ENCODE peak calls at places on chromosomes 4 and X, in four cellular contexts. K is astrocyte, J is type B pancreatic cell, C is left colon. O is an unnamed sample.

GRCh38 chrX:20265726-20266681 is 705 bp downstream of the RPS6KA3 start:
- DNase-seq in K (no peak), J (no peak), C (no peak), O (peak; percentile 38)

GRCh38 chr4:8240211-8241041 is 29.1 kb upstream of the HTRA3 start:
- DNase-seq in K (no peak), J (no peak), C (no peak), O (no peak)

GRCh38 chrX:2488621-2489285 is 12.0 kb downstream of the DHRSX start:
- DNase-seq in K (no peak), J (no peak), C (no peak), O (no peak)

GRCh38 chr4:87559090-87559837 is 30.1 kb upstream of the SPARCL1 start:
- DNase-seq in K (no peak), J (no peak), C (no peak), O (peak; percentile 83)

GRCh38 chr4:8308856-8309771 is 39.6 kb downstream of the HTRA3 start:
- DNase-seq in K (no peak), J (no peak), C (peak; percentile 40), O (no peak)

GRCh38 chr4:17814140-17814539 is 3.4 kb downstream of the NCAPG start:
- DNase-seq in K (peak; percentile 65), J (no peak), C (no peak), O (no peak)

GRCh38 chr4:155906554-155907247 is 3.2 kb downstream of the TDO2 start:
- DNase-seq in K (peak; percentile 97), J (no peak), C (no peak), O (no peak)

GRCh38 chr4:57020467-57021101 is 41.9 kb downstream of the POLR2B start:
- DNase-seq in K (peak; percentile 86), J (no peak), C (no peak), O (no peak)

GRCh38 chr4:159508917-159509500 is 406.1 kb downstream of the RAPGEF2 start:
- DNase-seq in K (peak; percentile 82), J (no peak), C (no peak), O (no peak)

GRCh38 chr4:145779319-145779801 is 99.4 kb downstream of the C4orf51 start:
- DNase-seq in K (peak; percentile 70), J (no peak), C (no peak), O (no peak)

GRCh38 chr4:41212221-41213203 is 1.8 kb downstream of the APBB2 start:
- DNase-seq in K (peak; percentile 59), J (no peak), C (peak; percentile 65), O (peak; percentile 80)

GRCh38 chrX:9538544-9539045 is 73.7 kb downstream of the TBL1X start:
- DNase-seq in K (no peak), J (no peak), C (peak; percentile 30), O (no peak)

GRCh38 chrX:103536732-103537131 is 17.4 kb upstream of the RAB40A start:
- DNase-seq in K (no peak), J (no peak), C (no peak), O (no peak)

GRCh38 chrX:30577362-30577961 is at the start of gene TASL:
- DNase-seq in K (no peak), J (no peak), C (no peak), O (peak; percentile 92)

GRCh38 chrX:12489341-12489740 is 301.9 kb upstream of the PRPS2 start:
- DNase-seq in K (no peak), J (no peak), C (no peak), O (no peak)

GRCh38 chr4:77538144-77538543 is 67.5 kb upstream of the CXCL13 start:
- DNase-seq in K (peak; percentile 71), J (no peak), C (no peak), O (no peak)

GRCh38 chrX:72297953-72298730 is 7.6 kb downstream of the CITED1 start:
- DNase-seq in K (no peak), J (no peak), C (no peak), O (peak; percentile 40)

GRCh38 chr4:41141910-41142309 is 72.4 kb downstream of the APBB2 start:
- DNase-seq in K (peak; percentile 98), J (no peak), C (no peak), O (no peak)

GRCh38 chr4:57282556-57283310 is 172.5 kb upstream of the IGFBP7 start:
- DNase-seq in K (no peak), J (no peak), C (no peak), O (no peak)

GRCh38 chrX:103607385-103608304 is at the start of gene TCEAL3:
- DNase-seq in K (peak; percentile 25), J (no peak), C (peak; percentile 44), O (peak; percentile 18)

GRCh38 chr4:93791570-93792195 is 36.9 kb upstream of the ATOH1 start:
- DNase-seq in K (peak; percentile 7), J (no peak), C (peak; percentile 28), O (peak; percentile 58)

GRCh38 chr4:26150948-26151347 is 169.9 kb upstream of the RBPJ start:
- DNase-seq in K (peak; percentile 50), J (no peak), C (no peak), O (no peak)

GRCh38 chr4:128819082-128819742 is 9.7 kb downstream of the JADE1 start:
- DNase-seq in K (no peak), J (no peak), C (no peak), O (no peak)

GRCh38 chr4:181909368-181909767 is 333.8 kb upstream of the TENM3 start:
- DNase-seq in K (peak; percentile 88), J (no peak), C (no peak), O (peak; percentile 13)

GRCh38 chr4:86898562-86898961 is 6.3 kb upstream of the C4orf36 start:
- DNase-seq in K (no peak), J (no peak), C (no peak), O (no peak)

O was measured in GM12865.